ENCODE peak calls at places on chromosome 20, in four cellular contexts. One of them, this sample, is unnamed.
A peak's percentile ranks its signal among the peaks of the same experiment; 100 is the strongest.

GRCh38 chr20:17228624-17229061 is 1.8 kb downstream of the PCSK2 start:
- DNase-seq in CD8-positive, alpha-beta memory T cell: no peak
- DNase-seq in right lobe of liver: peak; percentile 40
- DNase-seq in GM23248: no peak
- DNase-seq in this sample: peak; percentile 47

GRCh38 chr20:21129861-21130260 is 4.0 kb downstream of the KIZ start:
- DNase-seq in CD8-positive, alpha-beta memory T cell: no peak
- DNase-seq in right lobe of liver: no peak
- DNase-seq in GM23248: no peak
- DNase-seq in this sample: no peak

GRCh38 chr20:1946442-1946761 is 47.5 kb downstream of the PDYN start:
- DNase-seq in CD8-positive, alpha-beta memory T cell: no peak
- DNase-seq in right lobe of liver: no peak
- DNase-seq in GM23248: no peak
- DNase-seq in this sample: no peak

GRCh38 chr20:38626921-38627659 is 25.5 kb downstream of the ARHGAP40 start:
- DNase-seq in CD8-positive, alpha-beta memory T cell: no peak
- DNase-seq in right lobe of liver: no peak
- DNase-seq in GM23248: no peak
- DNase-seq in this sample: no peak

GRCh38 chr20:32965581-32966373 is 38.5 kb downstream of the SUN5 start:
- DNase-seq in CD8-positive, alpha-beta memory T cell: peak; percentile 70
- DNase-seq in right lobe of liver: no peak
- DNase-seq in GM23248: no peak
- DNase-seq in this sample: no peak

GRCh38 chr20:23106271-23106851 is 20.2 kb upstream of the CD93 start:
- DNase-seq in CD8-positive, alpha-beta memory T cell: no peak
- DNase-seq in right lobe of liver: no peak
- DNase-seq in GM23248: no peak
- DNase-seq in this sample: no peak

GRCh38 chr20:3505148-3505547 is 34.3 kb downstream of the ATRN start:
- DNase-seq in CD8-positive, alpha-beta memory T cell: no peak
- DNase-seq in right lobe of liver: peak; percentile 57
- DNase-seq in GM23248: no peak
- DNase-seq in this sample: no peak

GRCh38 chr20:38242848-38243449 is 17.6 kb downstream of the KIAA1755 start:
- DNase-seq in CD8-positive, alpha-beta memory T cell: no peak
- DNase-seq in right lobe of liver: no peak
- DNase-seq in GM23248: no peak
- DNase-seq in this sample: no peak

GRCh38 chr20:37406010-37406998 is 60.4 kb downstream of the SRC start:
- DNase-seq in CD8-positive, alpha-beta memory T cell: no peak
- DNase-seq in right lobe of liver: no peak
- DNase-seq in GM23248: peak; percentile 75
- DNase-seq in this sample: no peak

GRCh38 chr20:64242003-64242796 is 13.3 kb upstream of the PCMTD2 start:
- DNase-seq in CD8-positive, alpha-beta memory T cell: no peak
- DNase-seq in right lobe of liver: peak; percentile 49
- DNase-seq in GM23248: no peak
- DNase-seq in this sample: peak; percentile 25

GRCh38 chr20:1335961-1336698 is 7.2 kb upstream of the SDCBP2 start:
- DNase-seq in CD8-positive, alpha-beta memory T cell: no peak
- DNase-seq in right lobe of liver: no peak
- DNase-seq in GM23248: peak; percentile 22
- DNase-seq in this sample: no peak

GRCh38 chr20:32449890-32450401 is 91.8 kb downstream of the ASXL1 start:
- DNase-seq in CD8-positive, alpha-beta memory T cell: peak; percentile 43
- DNase-seq in right lobe of liver: no peak
- DNase-seq in GM23248: no peak
- DNase-seq in this sample: no peak

GRCh38 chr20:35981969-35982368 is 13.6 kb downstream of the CNBD2 start:
- DNase-seq in CD8-positive, alpha-beta memory T cell: no peak
- DNase-seq in right lobe of liver: no peak
- DNase-seq in GM23248: no peak
- DNase-seq in this sample: no peak

GRCh38 chr20:37379967-37380828 is 34.3 kb downstream of the SRC start:
- DNase-seq in CD8-positive, alpha-beta memory T cell: no peak
- DNase-seq in right lobe of liver: no peak
- DNase-seq in GM23248: peak; percentile 45
- DNase-seq in this sample: peak; percentile 32

GRCh38 chr20:47792021-47792618 is 6.8 kb upstream of the SULF2 start:
- DNase-seq in CD8-positive, alpha-beta memory T cell: no peak
- DNase-seq in right lobe of liver: peak; percentile 5
- DNase-seq in GM23248: peak; percentile 95
- DNase-seq in this sample: peak; percentile 20

GRCh38 chr20:34522969-34523871 is 7.0 kb downstream of the DYNLRB1 start:
- DNase-seq in CD8-positive, alpha-beta memory T cell: no peak
- DNase-seq in right lobe of liver: no peak
- DNase-seq in GM23248: peak; percentile 72
- DNase-seq in this sample: no peak

GRCh38 chr20:44747166-44748004 is 1.7 kb downstream of the KCNK15 start:
- DNase-seq in CD8-positive, alpha-beta memory T cell: peak; percentile 61
- DNase-seq in right lobe of liver: no peak
- DNase-seq in GM23248: peak; percentile 82
- DNase-seq in this sample: peak; percentile 84

GRCh38 chr20:3162080-3162611 is 2.5 kb upstream of the FASTKD5 start:
- DNase-seq in CD8-positive, alpha-beta memory T cell: no peak
- DNase-seq in right lobe of liver: no peak
- DNase-seq in GM23248: no peak
- DNase-seq in this sample: no peak

GRCh38 chr20:39117486-39117885 is 155.3 kb downstream of the DHX35 start:
- DNase-seq in CD8-positive, alpha-beta memory T cell: no peak
- DNase-seq in right lobe of liver: no peak
- DNase-seq in GM23248: peak; percentile 63
- DNase-seq in this sample: no peak

GRCh38 chr20:15205719-15206118 is 868.3 kb upstream of the FLRT3 start:
- DNase-seq in CD8-positive, alpha-beta memory T cell: no peak
- DNase-seq in right lobe of liver: no peak
- DNase-seq in GM23248: peak; percentile 52
- DNase-seq in this sample: no peak

GRCh38 chr20:1319051-1319450 is 9.9 kb downstream of the SDCBP2 start:
- DNase-seq in CD8-positive, alpha-beta memory T cell: no peak
- DNase-seq in right lobe of liver: no peak
- DNase-seq in GM23248: no peak
- DNase-seq in this sample: no peak

GRCh38 chr20:1322511-1323245 is 6.3 kb downstream of the SDCBP2 start:
- DNase-seq in CD8-positive, alpha-beta memory T cell: no peak
- DNase-seq in right lobe of liver: no peak
- DNase-seq in GM23248: peak; percentile 98
- DNase-seq in this sample: no peak

GRCh38 chr20:64211874-64212658 is 43.5 kb upstream of the PCMTD2 start:
- DNase-seq in CD8-positive, alpha-beta memory T cell: no peak
- DNase-seq in right lobe of liver: no peak
- DNase-seq in GM23248: no peak
- DNase-seq in this sample: peak; percentile 65

GRCh38 chr20:4702562-4703280 is 19.0 kb upstream of the PRND start:
- DNase-seq in CD8-positive, alpha-beta memory T cell: no peak
- DNase-seq in right lobe of liver: no peak
- DNase-seq in GM23248: peak; percentile 8
- DNase-seq in this sample: no peak

GRCh38 chr20:35151739-35152138 is 4.6 kb upstream of the EDEM2 start:
- DNase-seq in CD8-positive, alpha-beta memory T cell: no peak
- DNase-seq in right lobe of liver: no peak
- DNase-seq in GM23248: peak; percentile 55
- DNase-seq in this sample: no peak

GRCh38 chr20:3404402-3404801 is 3.1 kb downstream of the DNAAF9 start:
- DNase-seq in CD8-positive, alpha-beta memory T cell: no peak
- DNase-seq in right lobe of liver: no peak
- DNase-seq in GM23248: no peak
- DNase-seq in this sample: no peak

GRCh38 chr20:433300-433975 is 25.3 kb downstream of the RBCK1 start:
- DNase-seq in CD8-positive, alpha-beta memory T cell: peak; percentile 74
- DNase-seq in right lobe of liver: no peak
- DNase-seq in GM23248: peak; percentile 62
- DNase-seq in this sample: no peak

GRCh38 chr20:3712279-3712873 is at the start of gene SIGLEC1:
- DNase-seq in CD8-positive, alpha-beta memory T cell: no peak
- DNase-seq in right lobe of liver: peak; percentile 76
- DNase-seq in GM23248: no peak
- DNase-seq in this sample: peak; percentile 88

GRCh38 chr20:21464916-21465315 is 48.9 kb downstream of the NKX2-2 start:
- DNase-seq in CD8-positive, alpha-beta memory T cell: no peak
- DNase-seq in right lobe of liver: no peak
- DNase-seq in GM23248: no peak
- DNase-seq in this sample: no peak

GRCh38 chr20:40635990-40636389 is 53.0 kb downstream of the MAFB start:
- DNase-seq in CD8-positive, alpha-beta memory T cell: no peak
- DNase-seq in right lobe of liver: no peak
- DNase-seq in GM23248: no peak
- DNase-seq in this sample: no peak

GRCh38 chr20:34974246-34974645 is 18.6 kb downstream of the MYH7B start:
- DNase-seq in CD8-positive, alpha-beta memory T cell: peak; percentile 22
- DNase-seq in right lobe of liver: peak; percentile 3
- DNase-seq in GM23248: no peak
- DNase-seq in this sample: no peak

GRCh38 chr20:52552181-52552872 is 360.7 kb upstream of the ZFP64 start:
- DNase-seq in CD8-positive, alpha-beta memory T cell: no peak
- DNase-seq in right lobe of liver: no peak
- DNase-seq in GM23248: peak; percentile 84
- DNase-seq in this sample: no peak
- H3K4me1 ChIP-seq in CD8-positive, alpha-beta memory T cell: no peaks in the 10 kb centered on the region
- H3K4me1 ChIP-seq in right lobe of liver: no peaks in the 10 kb centered on the region
- H3K4me1 ChIP-seq in GM23248: peaks cover 15% of the 10 kb centered on the region
- H3K4me1 ChIP-seq in this sample: no peaks in the 10 kb centered on the region

DNA sequence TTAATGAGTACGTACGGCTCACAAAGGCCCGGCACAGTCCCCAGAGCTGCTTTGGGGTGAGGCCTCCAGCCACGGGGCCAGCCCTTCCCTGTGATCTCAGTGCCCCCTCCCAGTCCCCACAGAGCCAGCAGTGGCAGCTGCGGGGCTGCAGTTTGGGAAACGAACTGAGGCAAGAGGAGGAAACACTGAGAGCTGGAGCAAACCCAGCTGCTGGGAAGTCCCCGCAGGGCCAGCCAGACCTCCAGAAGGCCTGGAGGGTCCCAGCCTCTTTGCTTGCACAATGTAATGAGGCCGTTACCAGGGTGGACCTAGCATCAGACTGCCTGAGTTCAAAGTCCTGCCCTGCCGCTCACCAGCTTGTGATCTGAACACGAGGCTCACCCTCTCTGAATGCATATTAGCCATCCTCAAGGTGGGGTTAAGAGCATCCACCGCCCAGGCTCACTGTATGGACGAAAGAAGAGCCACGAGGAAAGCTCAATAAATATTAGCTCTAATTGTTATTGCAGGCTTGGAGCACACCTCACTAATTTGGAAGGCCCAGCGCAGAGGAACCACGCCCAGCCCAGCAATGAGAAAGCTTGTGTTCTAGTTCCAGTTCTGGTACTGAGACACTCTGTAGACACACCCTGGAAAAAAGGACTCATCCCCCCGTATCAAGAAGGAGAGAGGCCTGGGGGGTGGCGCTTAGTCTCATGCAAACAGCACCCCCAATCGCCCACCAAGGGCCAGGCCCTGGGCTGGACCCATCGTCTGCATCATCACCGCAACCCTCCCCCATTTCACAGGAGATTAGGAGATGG is 157.1 kb downstream of the BMP7 start:
- DNase-seq in CD8-positive, alpha-beta memory T cell: no peak
- DNase-seq in right lobe of liver: no peak
- DNase-seq in GM23248: no peak
- DNase-seq in this sample: no peak
- H3K27ac ChIP-seq in CD8-positive, alpha-beta memory T cell: no peak overlapping the region
- H3K27ac ChIP-seq in right lobe of liver: no peak overlapping the region
- H3K27ac ChIP-seq in GM23248: no peak overlapping the region
- H3K27ac ChIP-seq in this sample: peak overlapping the region; percentile 14

DNA sequence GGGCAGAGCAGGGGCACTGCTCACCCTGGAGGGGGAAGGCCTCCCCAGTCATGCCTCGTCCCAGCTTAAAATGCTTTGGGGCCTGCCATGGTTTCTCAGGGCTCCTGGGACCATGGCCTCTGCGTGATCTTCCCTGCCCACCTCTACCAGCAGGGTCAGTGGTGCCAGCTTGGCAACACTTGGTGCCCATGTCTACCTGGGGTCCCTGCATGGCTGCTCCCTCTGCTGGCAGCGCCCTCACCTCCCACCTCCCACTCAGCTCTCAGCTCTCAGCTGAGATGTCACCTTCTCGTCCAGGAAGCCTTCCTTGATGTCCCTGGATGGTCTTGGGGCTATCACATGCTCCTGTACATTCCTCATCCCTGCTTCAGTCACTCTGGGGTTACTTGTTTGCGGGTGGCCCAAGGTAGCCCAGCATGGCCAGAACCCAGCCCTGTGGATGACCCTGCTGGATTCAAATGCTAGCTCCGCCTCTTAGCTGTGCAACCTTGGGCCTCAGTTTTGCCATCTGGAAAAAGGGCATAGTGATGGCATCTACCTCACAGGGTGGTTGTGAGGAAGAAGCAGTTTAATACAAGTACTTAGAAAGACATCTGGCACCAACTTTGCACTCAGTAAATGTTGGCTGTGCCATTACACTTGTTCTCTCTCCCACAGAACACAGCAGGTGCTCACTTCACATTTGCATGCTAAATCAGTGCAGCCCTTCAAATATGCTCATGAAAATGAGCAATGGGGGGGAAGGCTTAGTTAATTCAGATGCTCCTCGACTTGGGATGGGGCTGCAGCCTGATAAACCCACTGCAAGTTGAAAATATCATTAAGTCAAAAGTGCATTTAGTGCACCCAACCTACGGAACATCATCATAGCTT is 53.5 kb upstream of the PTPN1 start:
- DNase-seq in CD8-positive, alpha-beta memory T cell: no peak
- DNase-seq in right lobe of liver: no peak
- DNase-seq in GM23248: no peak
- DNase-seq in this sample: no peak
- H3K4me1 ChIP-seq in CD8-positive, alpha-beta memory T cell: peaks cover 7% of the 10 kb centered on the region
- H3K4me1 ChIP-seq in right lobe of liver: no peaks in the 10 kb centered on the region
- H3K4me1 ChIP-seq in GM23248: no peaks in the 10 kb centered on the region
- H3K4me1 ChIP-seq in this sample: peaks cover 32% of the 10 kb centered on the region

GRCh38 chr20:6123650-6124014 is 802 bp upstream of the FERMT1 start:
- DNase-seq in CD8-positive, alpha-beta memory T cell: no peak
- DNase-seq in right lobe of liver: no peak
- DNase-seq in GM23248: no peak
- DNase-seq in this sample: no peak
- H3K27ac ChIP-seq in CD8-positive, alpha-beta memory T cell: no peak overlapping the region
- H3K27ac ChIP-seq in right lobe of liver: no peak overlapping the region
- H3K27ac ChIP-seq in GM23248: peak overlapping the region; percentile 33
- H3K27ac ChIP-seq in this sample: peak overlapping the region; percentile 36

DNA sequence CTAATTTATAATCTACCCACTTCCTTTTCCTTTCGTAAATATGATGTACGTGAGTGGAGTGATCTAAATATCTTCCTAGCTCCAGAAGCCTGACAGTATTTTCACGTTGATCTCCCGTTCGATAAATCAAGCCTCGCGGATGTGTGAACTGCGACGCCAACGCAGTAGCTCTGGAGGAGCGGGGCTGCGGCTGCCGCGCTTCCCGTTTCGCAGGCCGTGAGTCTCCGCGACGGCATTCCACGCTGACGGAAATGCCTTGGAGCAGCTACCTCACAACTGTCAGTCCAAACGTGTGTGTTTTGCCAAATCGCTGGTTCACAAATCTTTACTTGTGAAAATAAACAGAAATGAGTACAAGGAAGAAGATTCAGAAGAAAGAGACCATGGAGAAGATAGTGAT is 41.2 kb downstream of the BTBD3 start:
- DNase-seq in CD8-positive, alpha-beta memory T cell: no peak
- DNase-seq in right lobe of liver: no peak
- DNase-seq in GM23248: no peak
- DNase-seq in this sample: no peak
- H3K4me1 ChIP-seq in CD8-positive, alpha-beta memory T cell: no peaks in the 10 kb centered on the region
- H3K4me1 ChIP-seq in right lobe of liver: no peaks in the 10 kb centered on the region
- H3K4me1 ChIP-seq in GM23248: no peaks in the 10 kb centered on the region
- H3K4me1 ChIP-seq in this sample: no peaks in the 10 kb centered on the region

GRCh38 chr20:49395183-49395582 is 87.3 kb downstream of the KCNB1 start:
- DNase-seq in CD8-positive, alpha-beta memory T cell: no peak
- DNase-seq in right lobe of liver: no peak
- DNase-seq in GM23248: peak; percentile 45
- DNase-seq in this sample: no peak
- H3K27ac ChIP-seq in CD8-positive, alpha-beta memory T cell: no peak overlapping the region
- H3K27ac ChIP-seq in right lobe of liver: no peak overlapping the region
- H3K27ac ChIP-seq in GM23248: no peak overlapping the region
- H3K27ac ChIP-seq in this sample: no peak overlapping the region

This sample was measured in lower lobe of right lung.